ENCODE peak calls at places on chromosomes 1 and 21, in nine cellular contexts. G is A549; I is HCEC 1CT; F is stimulated activated CD8-positive, alpha-beta memory T cell treated with anti-CD3 and anti-CD28 coated beads, Interleukin-15, amount 100 ng/mL, for 24 hours; K is NCI-H69; Z is H7; M is left lung; U is effector CD4-positive, alpha-beta T cell; O is GM12865. Y is an unnamed sample.

GRCh38 chr1:222239130-222239529 is 308.8 kb downstream of the HHIPL2 start:
- DNase-seq in G (no peak), I (no peak), U (no peak), Z (no peak), O (no peak), F (no peak), K (no peak), M (no peak), Y (no peak)

GRCh38 chr1:235500971-235501540 is 3.2 kb downstream of the B3GALNT2 start:
- DNase-seq in F (no peak), G (no peak), Z (no peak), U (no peak), K (peak), O (no peak), M (no peak), I (peak), Y (no peak)

GRCh38 chr1:99570486-99571089 is 75.3 kb upstream of the PALMD start:
- DNase-seq in Z (no peak), M (no peak), I (no peak), O (no peak), F (no peak), K (no peak), G (no peak), U (no peak), Y (no peak)

GRCh38 chr1:159172599-159173291 is 1.3 kb downstream of the CADM3 start:
- DNase-seq in I (no peak), F (no peak), G (no peak), O (no peak), M (no peak), K (no peak), U (no peak), Z (peak), Y (peak)

GRCh38 chr21:37498664-37499063 is 132.1 kb downstream of the DYRK1A start:
- DNase-seq in M (no peak), K (no peak), Z (no peak), U (no peak), O (no peak), I (no peak), G (no peak), F (no peak), Y (no peak)

GRCh38 chr1:67722292-67722944 is 37.4 kb downstream of the GADD45A start:
- DNase-seq in M (no peak), K (no peak), Z (no peak), G (no peak), F (no peak), O (no peak), I (no peak), U (no peak), Y (peak)

GRCh38 chr21:41977034-41977950 is 23.5 kb upstream of the C2CD2 start:
- DNase-seq in I (no peak), F (no peak), U (no peak), O (no peak), M (peak), Z (no peak), K (peak), G (no peak), Y (no peak)

GRCh38 chr1:6245086-6245868 is 1.3 kb downstream of the HES3 start:
- DNase-seq in G (peak), K (peak), M (peak), Z (peak), U (peak), F (peak), O (peak), I (peak), Y (peak)

GRCh38 chr1:48960304-48960703 is 183.6 kb upstream of the BEND5 start:
- DNase-seq in O (no peak), Z (no peak), U (no peak), M (no peak), G (no peak), F (no peak), K (no peak), I (no peak), Y (no peak)

GRCh38 chr1:62589321-62589720 is 8.0 kb upstream of the ANGPTL3 start:
- DNase-seq in M (no peak), G (no peak), U (no peak), Z (no peak), F (no peak), O (no peak), K (no peak), I (no peak), Y (no peak)

GRCh38 chr21:15443740-15444117 is 286.1 kb upstream of the USP25 start:
- DNase-seq in G (peak), O (no peak), F (no peak), I (no peak), U (no peak), K (no peak), M (no peak), Z (no peak), Y (no peak)

GRCh38 chr1:239353536-239353935 is 32.8 kb upstream of the CHRM3 start:
- DNase-seq in K (no peak), U (no peak), F (no peak), I (no peak), Z (no peak), O (no peak), M (no peak), G (no peak), Y (no peak)

GRCh38 chr21:27393726-27394125 is 426.8 kb upstream of the ADAMTS5 start:
- DNase-seq in I (peak), O (no peak), G (no peak), F (no peak), K (no peak), U (no peak), Z (no peak), M (no peak), Y (no peak)

GRCh38 chr1:27330786-27331185 is 8.8 kb downstream of the TMEM222 start:
- DNase-seq in I (no peak), G (no peak), K (no peak), Z (no peak), O (no peak), F (no peak), M (no peak), U (no peak), Y (no peak)

GRCh38 chr1:157367091-157367739 is 185.1 kb downstream of the FCRL5 start:
- DNase-seq in K (no peak), U (no peak), F (no peak), O (no peak), M (no peak), Z (no peak), I (no peak), G (no peak), Y (no peak)

GRCh38 chr1:167431261-167431908 is 86.9 kb downstream of the CD247 start:
- DNase-seq in F (no peak), O (peak), G (no peak), U (no peak), M (no peak), I (no peak), Z (peak), K (no peak), Y (no peak)

GRCh38 chr1:3761296-3762010 is 9.2 kb downstream of the CCDC27 start:
- DNase-seq in U (no peak), I (no peak), M (peak), F (no peak), G (no peak), Z (no peak), K (no peak), O (no peak), Y (no peak)

GRCh38 chr1:45266151-45266801 is 59.9 kb upstream of the ZSWIM5 start:
- DNase-seq in O (no peak), Z (no peak), M (no peak), F (no peak), I (peak), G (peak), K (no peak), U (no peak), Y (no peak)

GRCh38 chr1:55428944-55429931 is 214.1 kb upstream of the USP24 start:
- DNase-seq in K (no peak), O (no peak), Z (no peak), F (no peak), I (peak), U (no peak), M (peak), G (peak), Y (no peak)

GRCh38 chr21:42312626-42313104 is 2.5 kb downstream of the TFF3 start:
- DNase-seq in I (no peak), M (no peak), K (peak), F (no peak), G (no peak), Z (peak), O (no peak), U (no peak), Y (no peak)

Y was measured in NCI-H82.